ENCODE peak calls at places on chromosomes 16 and 17, in nine cellular contexts. One of them, this sample, is unnamed.

GRCh38 chr16:67150833-67151396 is at the start of gene B3GNT9:
- DNase-seq in RWPE1: peak; percentile 65
- DNase-seq in cardiac fibroblast: peak; percentile 80
- DNase-seq in thoracic aorta: no peak
- DNase-seq in adrenal gland: peak; percentile 79
- DNase-seq in mesothelial cell of epicardium: no peak
- DNase-seq in epithelial cell of esophagus: peak; percentile 59
- DNase-seq in AG09319: no peak
- DNase-seq in PC-9: no peak
- DNase-seq in this sample: no peak

GRCh38 chr17:47225911-47226688 is 17.0 kb downstream of the MYL4 start:
- DNase-seq in epithelial cell of esophagus: no peak
- DNase-seq in adrenal gland: no peak
- DNase-seq in RWPE1: no peak
- DNase-seq in thoracic aorta: no peak
- DNase-seq in PC-9: no peak
- DNase-seq in cardiac fibroblast: peak; percentile 35
- DNase-seq in mesothelial cell of epicardium: no peak
- DNase-seq in AG09319: no peak
- DNase-seq in this sample: no peak

GRCh38 chr16:65065031-65065430 is 56.8 kb downstream of the CDH11 start:
- DNase-seq in thoracic aorta: no peak
- DNase-seq in adrenal gland: no peak
- DNase-seq in epithelial cell of esophagus: no peak
- DNase-seq in PC-9: no peak
- DNase-seq in cardiac fibroblast: no peak
- DNase-seq in mesothelial cell of epicardium: no peak
- DNase-seq in RWPE1: no peak
- DNase-seq in AG09319: no peak
- DNase-seq in this sample: no peak

GRCh38 chr17:64385187-64386083 is 5.2 kb downstream of the PECAM1 start:
- DNase-seq in cardiac fibroblast: peak; percentile 95
- DNase-seq in epithelial cell of esophagus: peak; percentile 60
- DNase-seq in PC-9: peak; percentile 94
- DNase-seq in RWPE1: peak; percentile 77
- DNase-seq in AG09319: peak; percentile 69
- DNase-seq in thoracic aorta: peak; percentile 10
- DNase-seq in mesothelial cell of epicardium: no peak
- DNase-seq in adrenal gland: peak; percentile 96
- DNase-seq in this sample: peak; percentile 37

GRCh38 chr17:41620583-41621434 is 3.6 kb downstream of the KRT17 start:
- DNase-seq in thoracic aorta: no peak
- DNase-seq in PC-9: no peak
- DNase-seq in AG09319: no peak
- DNase-seq in epithelial cell of esophagus: peak; percentile 93
- DNase-seq in mesothelial cell of epicardium: no peak
- DNase-seq in cardiac fibroblast: peak; percentile 18
- DNase-seq in RWPE1: no peak
- DNase-seq in adrenal gland: no peak
- DNase-seq in this sample: no peak

GRCh38 chr16:1280783-1281182 is 24.9 kb downstream of the TPSD1 start:
- DNase-seq in adrenal gland: no peak
- DNase-seq in cardiac fibroblast: no peak
- DNase-seq in epithelial cell of esophagus: no peak
- DNase-seq in AG09319: no peak
- DNase-seq in RWPE1: no peak
- DNase-seq in mesothelial cell of epicardium: no peak
- DNase-seq in thoracic aorta: no peak
- DNase-seq in PC-9: no peak
- DNase-seq in this sample: no peak

GRCh38 chr16:85940214-85940613 is 41.3 kb downstream of the IRF8 start:
- DNase-seq in cardiac fibroblast: no peak
- DNase-seq in thoracic aorta: no peak
- DNase-seq in AG09319: no peak
- DNase-seq in mesothelial cell of epicardium: no peak
- DNase-seq in epithelial cell of esophagus: no peak
- DNase-seq in PC-9: no peak
- DNase-seq in adrenal gland: no peak
- DNase-seq in RWPE1: no peak
- DNase-seq in this sample: no peak

GRCh38 chr17:82230627-82231311 is 1.9 kb downstream of the SLC16A3 start:
- DNase-seq in PC-9: no peak
- DNase-seq in thoracic aorta: no peak
- DNase-seq in cardiac fibroblast: peak; percentile 89
- DNase-seq in RWPE1: no peak
- DNase-seq in epithelial cell of esophagus: peak; percentile 54
- DNase-seq in adrenal gland: peak; percentile 80
- DNase-seq in mesothelial cell of epicardium: peak; percentile 66
- DNase-seq in AG09319: peak; percentile 66
- DNase-seq in this sample: no peak

GRCh38 chr17:1367351-1367745 is 32.7 kb downstream of the YWHAE start:
- DNase-seq in epithelial cell of esophagus: no peak
- DNase-seq in RWPE1: no peak
- DNase-seq in mesothelial cell of epicardium: no peak
- DNase-seq in PC-9: no peak
- DNase-seq in cardiac fibroblast: no peak
- DNase-seq in adrenal gland: no peak
- DNase-seq in thoracic aorta: no peak
- DNase-seq in AG09319: no peak
- DNase-seq in this sample: no peak

GRCh38 chr17:51056813-51057510 is 63.7 kb downstream of the SPAG9 start:
- DNase-seq in mesothelial cell of epicardium: no peak
- DNase-seq in PC-9: peak; percentile 58
- DNase-seq in thoracic aorta: no peak
- DNase-seq in cardiac fibroblast: peak; percentile 87
- DNase-seq in adrenal gland: peak; percentile 65
- DNase-seq in epithelial cell of esophagus: peak; percentile 66
- DNase-seq in RWPE1: peak; percentile 44
- DNase-seq in AG09319: peak; percentile 52
- DNase-seq in this sample: no peak

GRCh38 chr17:44522883-44523671 is 19.9 kb upstream of the GPATCH8 start:
- DNase-seq in PC-9: no peak
- DNase-seq in mesothelial cell of epicardium: no peak
- DNase-seq in cardiac fibroblast: peak; percentile 83
- DNase-seq in AG09319: no peak
- DNase-seq in thoracic aorta: no peak
- DNase-seq in adrenal gland: peak; percentile 74
- DNase-seq in RWPE1: peak; percentile 39
- DNase-seq in epithelial cell of esophagus: peak; percentile 73
- DNase-seq in this sample: peak; percentile 59

GRCh38 chr16:66705790-66706505 is 9.4 kb upstream of the CMTM4 start:
- DNase-seq in epithelial cell of esophagus: no peak
- DNase-seq in PC-9: no peak
- DNase-seq in adrenal gland: peak; percentile 57
- DNase-seq in AG09319: no peak
- DNase-seq in mesothelial cell of epicardium: no peak
- DNase-seq in cardiac fibroblast: peak; percentile 62
- DNase-seq in thoracic aorta: peak; percentile 25
- DNase-seq in RWPE1: no peak
- DNase-seq in this sample: no peak

GRCh38 chr16:49832177-49832576 is 23.7 kb downstream of the ZNF423 start:
- DNase-seq in adrenal gland: no peak
- DNase-seq in PC-9: no peak
- DNase-seq in cardiac fibroblast: peak; percentile 11
- DNase-seq in thoracic aorta: no peak
- DNase-seq in epithelial cell of esophagus: no peak
- DNase-seq in AG09319: no peak
- DNase-seq in RWPE1: no peak
- DNase-seq in mesothelial cell of epicardium: no peak
- DNase-seq in this sample: no peak

GRCh38 chr17:29143894-29144293 is 36.3 kb downstream of the MYO18A start:
- DNase-seq in AG09319: no peak
- DNase-seq in cardiac fibroblast: no peak
- DNase-seq in adrenal gland: no peak
- DNase-seq in thoracic aorta: no peak
- DNase-seq in mesothelial cell of epicardium: no peak
- DNase-seq in RWPE1: no peak
- DNase-seq in PC-9: peak; percentile 35
- DNase-seq in epithelial cell of esophagus: no peak
- DNase-seq in this sample: no peak

DNA sequence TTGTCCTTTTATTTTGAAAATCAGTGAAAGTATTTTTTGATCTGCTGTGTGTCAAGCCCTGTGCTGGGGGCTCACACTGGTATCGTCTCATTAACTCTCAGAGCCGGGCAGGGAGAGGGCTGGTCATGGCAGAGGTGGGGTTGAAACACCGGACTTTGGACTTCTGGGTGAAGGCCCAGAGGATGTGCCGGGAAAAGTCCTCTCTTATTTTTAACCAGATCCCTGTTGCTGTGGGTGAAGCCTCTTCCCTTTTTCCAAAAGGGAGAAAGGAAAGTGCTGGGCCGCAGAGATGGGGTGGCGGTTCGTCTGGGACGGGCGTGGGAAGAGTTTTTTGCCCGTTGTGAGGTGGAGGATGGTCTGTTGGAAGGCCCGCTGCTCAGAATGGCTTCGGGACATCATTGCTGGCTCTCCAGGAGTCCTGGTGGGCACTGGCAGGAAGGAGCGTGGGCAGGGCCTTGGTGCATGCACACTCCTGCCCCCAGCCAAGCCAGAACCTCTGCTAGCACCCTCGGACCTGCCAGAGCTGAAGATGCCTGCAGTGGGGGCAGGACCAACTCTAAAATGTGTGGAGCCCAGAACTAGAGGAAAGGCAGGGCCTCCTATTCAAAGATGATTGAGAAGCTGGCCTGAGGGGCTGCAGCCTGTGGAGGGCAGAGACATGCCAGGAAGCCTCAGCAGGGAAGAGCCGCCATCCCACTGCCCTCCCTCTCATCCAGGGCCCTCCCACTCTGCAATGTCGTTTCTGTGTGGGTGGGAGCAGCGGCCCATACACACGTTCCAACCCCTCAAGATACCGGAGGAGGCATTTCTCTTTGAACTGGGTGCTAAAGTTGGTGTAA is 213.2 kb downstream of the CCDC182 start:
- DNase-seq in adrenal gland: no peak
- DNase-seq in AG09319: no peak
- DNase-seq in RWPE1: no peak
- DNase-seq in thoracic aorta: no peak
- DNase-seq in mesothelial cell of epicardium: no peak
- DNase-seq in cardiac fibroblast: no peak
- DNase-seq in PC-9: peak; percentile 17
- DNase-seq in epithelial cell of esophagus: no peak
- DNase-seq in this sample: no peak
- TF ChIP-seq CTCF in adrenal gland: no peak
- TF ChIP-seq CTCF in AG09319: no peak
- TF ChIP-seq CTCF in RWPE1: no peak
- TF ChIP-seq CTCF in thoracic aorta: no peak
- TF ChIP-seq CTCF in mesothelial cell of epicardium: no peak
- TF ChIP-seq CTCF in cardiac fibroblast: no peak
- TF ChIP-seq CTCF in PC-9: no peak
- TF ChIP-seq CTCF in epithelial cell of esophagus: no peak
- TF ChIP-seq CTCF in this sample: no peak

DNA sequence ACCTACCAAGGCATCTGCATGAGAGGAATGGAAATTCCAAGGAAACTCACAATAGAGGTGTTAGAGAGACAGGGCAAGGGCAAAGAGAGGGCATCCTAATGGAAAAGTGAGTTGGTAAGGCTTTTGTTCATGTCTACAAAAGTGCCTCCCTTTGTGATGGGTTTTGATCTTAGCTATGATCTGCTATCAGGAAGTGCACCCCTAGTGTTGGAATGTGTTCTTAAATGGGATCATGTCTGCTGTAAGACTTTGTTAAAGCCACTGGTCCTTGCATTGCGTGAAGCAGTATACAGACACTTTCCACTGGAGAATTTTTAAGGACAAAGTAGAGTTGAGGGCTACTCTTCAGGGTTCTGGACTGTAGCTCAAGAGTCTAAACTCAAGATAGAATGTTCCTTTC is 92.0 kb downstream of the MAP2K6 start:
- DNase-seq in PC-9: no peak
- DNase-seq in mesothelial cell of epicardium: no peak
- DNase-seq in thoracic aorta: no peak
- DNase-seq in epithelial cell of esophagus: peak; percentile 41
- DNase-seq in adrenal gland: no peak
- DNase-seq in cardiac fibroblast: peak; percentile 11
- DNase-seq in AG09319: no peak
- DNase-seq in RWPE1: no peak
- DNase-seq in this sample: no peak
- TF ChIP-seq CTCF in PC-9: peak; percentile 42
- TF ChIP-seq CTCF in mesothelial cell of epicardium: no peak
- TF ChIP-seq CTCF in thoracic aorta: no peak
- TF ChIP-seq CTCF in epithelial cell of esophagus: peak; percentile 51
- TF ChIP-seq CTCF in adrenal gland: no peak
- TF ChIP-seq CTCF in cardiac fibroblast: peak; percentile 28
- TF ChIP-seq CTCF in AG09319: peak; percentile 16
- TF ChIP-seq CTCF in RWPE1: no peak
- TF ChIP-seq CTCF in this sample: no peak

GRCh38 chr17:17987187-17987896 is 14.7 kb downstream of the DRC3 start:
- DNase-seq in epithelial cell of esophagus: no peak
- DNase-seq in RWPE1: no peak
- DNase-seq in cardiac fibroblast: no peak
- DNase-seq in thoracic aorta: no peak
- DNase-seq in PC-9: no peak
- DNase-seq in adrenal gland: no peak
- DNase-seq in AG09319: no peak
- DNase-seq in mesothelial cell of epicardium: no peak
- DNase-seq in this sample: no peak

GRCh38 chr17:17985153-17985552 is 12.5 kb downstream of the DRC3 start:
- DNase-seq in cardiac fibroblast: no peak
- DNase-seq in epithelial cell of esophagus: no peak
- DNase-seq in mesothelial cell of epicardium: no peak
- DNase-seq in AG09319: no peak
- DNase-seq in RWPE1: no peak
- DNase-seq in adrenal gland: no peak
- DNase-seq in thoracic aorta: no peak
- DNase-seq in PC-9: no peak
- DNase-seq in this sample: no peak

GRCh38 chr17:17983776-17984175 is 11.1 kb downstream of the DRC3 start:
- DNase-seq in PC-9: no peak
- DNase-seq in adrenal gland: no peak
- DNase-seq in RWPE1: no peak
- DNase-seq in AG09319: no peak
- DNase-seq in thoracic aorta: no peak
- DNase-seq in epithelial cell of esophagus: no peak
- DNase-seq in cardiac fibroblast: no peak
- DNase-seq in mesothelial cell of epicardium: no peak
- DNase-seq in this sample: no peak

GRCh38 chr17:17983376-17983775 is 10.7 kb downstream of the DRC3 start:
- DNase-seq in RWPE1: no peak
- DNase-seq in AG09319: no peak
- DNase-seq in thoracic aorta: no peak
- DNase-seq in mesothelial cell of epicardium: no peak
- DNase-seq in epithelial cell of esophagus: no peak
- DNase-seq in PC-9: no peak
- DNase-seq in adrenal gland: no peak
- DNase-seq in cardiac fibroblast: no peak
- DNase-seq in this sample: no peak

GRCh38 chr17:17985555-17985954 is 12.9 kb downstream of the DRC3 start:
- DNase-seq in mesothelial cell of epicardium: no peak
- DNase-seq in adrenal gland: no peak
- DNase-seq in PC-9: no peak
- DNase-seq in thoracic aorta: no peak
- DNase-seq in AG09319: no peak
- DNase-seq in cardiac fibroblast: no peak
- DNase-seq in RWPE1: no peak
- DNase-seq in epithelial cell of esophagus: no peak
- DNase-seq in this sample: no peak
- TF ChIP-seq CTCF in mesothelial cell of epicardium: no peak
- TF ChIP-seq CTCF in adrenal gland: no peak
- TF ChIP-seq CTCF in PC-9: peak; percentile 52
- TF ChIP-seq CTCF in thoracic aorta: no peak
- TF ChIP-seq CTCF in AG09319: no peak
- TF ChIP-seq CTCF in cardiac fibroblast: peak; percentile 43
- TF ChIP-seq CTCF in RWPE1: no peak
- TF ChIP-seq CTCF in epithelial cell of esophagus: no peak
- TF ChIP-seq CTCF in this sample: no peak

GRCh38 chr16:73887895-73888294 is 408.7 kb upstream of the PSMD7 start:
- DNase-seq in PC-9: no peak
- DNase-seq in cardiac fibroblast: no peak
- DNase-seq in adrenal gland: no peak
- DNase-seq in epithelial cell of esophagus: no peak
- DNase-seq in AG09319: no peak
- DNase-seq in mesothelial cell of epicardium: no peak
- DNase-seq in RWPE1: no peak
- DNase-seq in thoracic aorta: no peak
- DNase-seq in this sample: no peak
- TF ChIP-seq CTCF in PC-9: no peak
- TF ChIP-seq CTCF in cardiac fibroblast: no peak
- TF ChIP-seq CTCF in adrenal gland: no peak
- TF ChIP-seq CTCF in epithelial cell of esophagus: no peak
- TF ChIP-seq CTCF in AG09319: no peak
- TF ChIP-seq CTCF in mesothelial cell of epicardium: no peak
- TF ChIP-seq CTCF in RWPE1: no peak
- TF ChIP-seq CTCF in thoracic aorta: no peak
- TF ChIP-seq CTCF in this sample: no peak

This sample was measured in omental fat pad.